ENCODE peak calls at places on chromosomes 2 and 18, in ten cellular contexts. Y is adrenal gland; A is thyroid gland; J is NCI-H510A; C is activated T-cell treated with anti-CD3 and anti-CD28 coated beads for 24 hours; P is GM12865; M is T-helper 1 cell; K is T-helper 17 cell; L is AG08396; Q is CD4-positive, CD25-positive, alpha-beta regulatory T cell. U is an unnamed sample.
A peak's percentile ranks its signal among the peaks of the same experiment; 100 is the strongest.

GRCh38 chr2:11101430-11101829 is 53.8 kb upstream of the SLC66A3 start:
- DNase-seq in K (no peak), Y (peak; percentile 11), M (no peak), P (no peak), J (no peak), Q (no peak), A (no peak), L (no peak), C (no peak), U (no peak)

GRCh38 chr2:70069049-70069448 is 18.2 kb upstream of the PCBP1 start:
- DNase-seq in J (peak; percentile 23), L (no peak), A (no peak), Q (peak; percentile 67), C (peak; percentile 76), Y (no peak), P (peak; percentile 89), K (peak; percentile 35), M (peak; percentile 44), U (no peak)

GRCh38 chr2:160034396-160034795 is 28.0 kb downstream of the PLA2R1 start:
- DNase-seq in Y (no peak), P (no peak), J (no peak), A (no peak), K (no peak), C (no peak), L (no peak), M (no peak), Q (no peak), U (no peak)

GRCh38 chr18:9017170-9017899 is 85.2 kb upstream of the NDUFV2 start:
- DNase-seq in P (peak; percentile 82), A (peak; percentile 40), Q (no peak), K (no peak), M (no peak), J (no peak), C (peak; percentile 77), Y (peak; percentile 86), L (peak; percentile 92), U (peak; percentile 22)

GRCh38 chr2:193542762-193543161 is 1348.0 kb upstream of the TMEFF2 start:
- DNase-seq in Y (no peak), P (no peak), L (no peak), A (no peak), M (no peak), Q (no peak), J (no peak), K (no peak), C (no peak), U (no peak)

GRCh38 chr2:85553184-85553583 is 8.1 kb downstream of the GGCX start:
- DNase-seq in M (no peak), A (no peak), Q (no peak), J (no peak), K (no peak), C (no peak), Y (no peak), P (no peak), L (no peak), U (no peak)

GRCh38 chr2:8219631-8220393 is 462.0 kb upstream of the ID2 start:
- DNase-seq in K (no peak), Y (no peak), P (no peak), A (no peak), M (no peak), Q (no peak), C (no peak), J (no peak), L (peak; percentile 27), U (no peak)

GRCh38 chr2:119178811-119179601 is 20.5 kb upstream of the C1QL2 start:
- DNase-seq in Q (no peak), P (no peak), C (no peak), L (no peak), Y (no peak), K (no peak), A (no peak), J (no peak), M (no peak), U (no peak)

GRCh38 chr2:25245141-25245540 is 76.8 kb upstream of the POMC start:
- DNase-seq in A (no peak), Q (no peak), J (no peak), P (no peak), M (no peak), K (no peak), L (no peak), C (no peak), Y (no peak), U (no peak)

GRCh38 chr18:2913398-2914005 is 66.7 kb downstream of the EMILIN2 start:
- DNase-seq in J (no peak), Y (peak; percentile 47), L (no peak), C (no peak), M (no peak), K (no peak), Q (no peak), A (peak; percentile 29), P (no peak), U (no peak)

GRCh38 chr18:46335551-46336059 is 231.4 kb downstream of the HAUS1 start:
- DNase-seq in C (no peak), K (no peak), A (no peak), Y (no peak), J (no peak), L (no peak), P (no peak), Q (no peak), M (no peak), U (no peak)

GRCh38 chr2:60806988-60807681 is 51.1 kb downstream of the PAPOLG start:
- DNase-seq in L (peak; percentile 36), K (no peak), Q (no peak), A (peak; percentile 18), J (peak; percentile 22), P (peak; percentile 84), C (peak; percentile 62), Y (peak; percentile 25), M (no peak), U (no peak)

GRCh38 chr2:49225126-49225525 is 70.8 kb upstream of the FSHR start:
- DNase-seq in A (no peak), M (no peak), Q (no peak), K (no peak), L (no peak), J (no peak), C (no peak), P (no peak), Y (no peak), U (no peak)

GRCh38 chr18:77052297-77052645 is 80.3 kb downstream of the MBP start:
- DNase-seq in P (no peak), Q (no peak), M (no peak), K (no peak), L (no peak), A (no peak), Y (no peak), J (no peak), C (no peak), U (peak; percentile 46)

GRCh38 chr2:200913654-200914053 is 24.5 kb downstream of the NIF3L1 start:
- DNase-seq in K (no peak), Y (no peak), P (no peak), J (no peak), A (no peak), L (peak; percentile 39), Q (no peak), C (no peak), M (no peak), U (no peak)

GRCh38 chr2:175004980-175005832 is at the start of gene CHN1:
- DNase-seq in C (peak; percentile 49), K (peak; percentile 55), Q (peak; percentile 53), A (peak; percentile 73), Y (peak; percentile 90), J (peak; percentile 97), L (peak; percentile 87), M (peak; percentile 48), P (peak; percentile 69), U (peak; percentile 74)